ENCODE peak calls at places on chromosomes 2 and 18, in seven cellular contexts. P is aorta; V is heart left ventricle; C is CD4-positive, CD25-positive, alpha-beta regulatory T cell; K is SJSA1; R is fibroblast of lung; S is lower lobe of right lung. O is an unnamed sample.

GRCh38 chr18:28036481-28036880 is 140.4 kb downstream of the CDH2 start:
- DNase-seq in P (no peak), V (no peak), C (no peak), K (no peak), R (peak; percentile 65), S (no peak), O (no peak)

GRCh38 chr18:59556265-59556664 is 141.0 kb downstream of the CCBE1 start:
- DNase-seq in P (no peak), V (no peak), C (no peak), K (no peak), R (peak; percentile 67), S (no peak), O (no peak)

GRCh38 chr2:203808041-203808750 is 59.4 kb upstream of the CTLA4 start:
- DNase-seq in P (no peak), V (no peak), C (no peak), K (peak; percentile 83), R (peak; percentile 100), S (no peak), O (no peak)

GRCh38 chr2:207042155-207042554 is 102.8 kb downstream of the CPO start:
- DNase-seq in P (no peak), V (no peak), C (no peak), K (no peak), R (peak; percentile 52), S (no peak), O (no peak)

GRCh38 chr2:234164499-234165409 is 114.3 kb downstream of the SPP2 start:
- DNase-seq in P (no peak), V (no peak), C (peak; percentile 36), K (no peak), R (no peak), S (no peak), O (no peak)

GRCh38 chr2:70104231-70105111 is 17.2 kb downstream of the PCBP1 start:
- DNase-seq in P (no peak), V (peak; percentile 37), C (peak; percentile 41), K (no peak), R (peak; percentile 60), S (no peak), O (peak; percentile 72)

GRCh38 chr2:185919155-185919554 is 180.6 kb downstream of the FSIP2 start:
- DNase-seq in P (no peak), V (no peak), C (no peak), K (no peak), R (peak; percentile 38), S (no peak), O (no peak)

GRCh38 chr2:226738821-226739507 is 60.7 kb downstream of the IRS1 start:
- DNase-seq in P (no peak), V (no peak), C (no peak), K (peak; percentile 55), R (no peak), S (no peak), O (no peak)

GRCh38 chr18:48024009-48024512 is 93.6 kb upstream of the SMAD2 start:
- DNase-seq in P (peak; percentile 44), V (no peak), C (no peak), K (no peak), R (no peak), S (peak; percentile 26), O (no peak)

GRCh38 chr18:36942264-36942663 is 113.3 kb downstream of the KIAA1328 start:
- DNase-seq in P (no peak), V (no peak), C (no peak), K (no peak), R (peak; percentile 18), S (no peak), O (peak; percentile 15)

GRCh38 chr2:98565286-98565860 is 42.9 kb downstream of the COA5 start:
- DNase-seq in P (no peak), V (no peak), C (no peak), K (no peak), R (no peak), S (no peak), O (no peak)

GRCh38 chr2:55839182-55839819 is 84.3 kb downstream of the EFEMP1 start:
- DNase-seq in P (no peak), V (no peak), C (no peak), K (peak; percentile 78), R (peak; percentile 57), S (no peak), O (no peak)

GRCh38 chr18:61575419-61575818 is 242.2 kb downstream of the CDH20 start:
- DNase-seq in P (no peak), V (no peak), C (no peak), K (no peak), R (peak; percentile 39), S (no peak), O (no peak)

GRCh38 chr2:28357948-28358667 is 34.5 kb upstream of the FOSL2 start:
- DNase-seq in P (no peak), V (no peak), C (no peak), K (no peak), R (no peak), S (no peak), O (peak; percentile 78)

GRCh38 chr2:214593723-214594122 is 182.9 kb downstream of the VWC2L start:
- DNase-seq in P (no peak), V (no peak), C (no peak), K (peak; percentile 71), R (peak; percentile 92), S (no peak), O (no peak)

GRCh38 chr2:227106845-227107759 is 56.9 kb downstream of the COL4A4 start:
- DNase-seq in P (no peak), V (no peak), C (peak; percentile 12), K (peak; percentile 57), R (peak; percentile 52), S (no peak), O (peak; percentile 62)

GRCh38 chr2:200077210-200077650 is 121.8 kb downstream of the MAIP1 start:
- DNase-seq in P (no peak), V (no peak), C (no peak), K (no peak), R (peak; percentile 79), S (no peak), O (no peak)
- H3K27ac ChIP-seq in P (no peak overlapping the region), V (no peak overlapping the region), C (no peak overlapping the region), K (no peak overlapping the region), R (peak overlapping the region; percentile 30), S (peak overlapping the region; percentile 20), O (no peak overlapping the region)

GRCh38 chr18:9105420-9105819 is 2.9 kb downstream of the NDUFV2 start:
- DNase-seq in P (no peak), V (no peak), C (no peak), K (no peak), R (no peak), S (no peak), O (no peak)

GRCh38 chr18:9109523-9109922 is 7.0 kb downstream of the NDUFV2 start:
- DNase-seq in P (no peak), V (no peak), C (no peak), K (no peak), R (peak; percentile 70), S (no peak), O (no peak)

GRCh38 chr18:9108911-9109310 is 6.4 kb downstream of the NDUFV2 start:
- DNase-seq in P (no peak), V (no peak), C (no peak), K (no peak), R (no peak), S (no peak), O (no peak)

GRCh38 chr18:9106094-9106493 is 3.6 kb downstream of the NDUFV2 start:
- DNase-seq in P (no peak), V (no peak), C (no peak), K (no peak), R (no peak), S (no peak), O (no peak)

DNA sequence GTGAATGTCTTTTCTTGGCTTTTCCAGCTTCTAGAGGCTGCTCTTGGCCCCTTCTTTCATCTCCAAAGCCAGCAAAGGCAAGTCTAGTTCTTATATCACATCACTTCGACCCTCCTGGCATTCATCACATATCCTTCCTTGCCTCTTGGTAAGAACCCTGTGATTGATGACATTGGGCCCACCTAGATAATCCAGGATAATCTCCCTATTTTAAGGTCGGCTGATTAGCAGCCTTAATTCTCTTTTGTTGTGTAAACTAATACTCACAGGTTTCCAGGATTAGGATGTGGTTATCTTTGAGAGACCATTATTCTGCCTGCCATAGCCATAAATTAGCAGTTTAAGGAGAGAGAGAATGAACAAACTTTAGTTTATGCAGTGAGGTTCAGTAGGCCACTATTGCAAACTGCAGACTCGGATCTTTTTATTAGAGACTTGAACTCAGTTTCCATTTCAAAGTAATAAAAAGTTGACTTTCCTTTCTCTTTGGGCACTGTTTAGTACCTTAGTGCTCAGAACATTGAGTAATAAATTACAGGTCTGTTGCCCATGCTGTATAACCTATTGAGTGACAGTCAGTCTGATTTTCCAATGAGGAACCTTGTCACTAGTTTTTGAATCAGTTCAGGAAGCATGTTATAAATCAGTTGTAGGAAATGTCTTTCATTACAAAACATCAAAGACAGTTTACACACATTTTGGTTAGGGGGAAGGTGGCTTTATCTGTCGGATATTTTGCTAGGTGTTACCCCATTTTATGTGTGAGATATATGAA is 4.5 kb downstream of the NDUFV2 start:
- DNase-seq in P (no peak), V (no peak), C (no peak), K (no peak), R (no peak), S (no peak), O (peak; percentile 63)
- H3K4me3 ChIP-seq in P (no peak overlapping the region), V (no peak overlapping the region), C (peak overlapping the region; percentile 98), K (no peak overlapping the region), R (no peak overlapping the region), S (no peak overlapping the region), O (peak overlapping the region; percentile 26)

DNA sequence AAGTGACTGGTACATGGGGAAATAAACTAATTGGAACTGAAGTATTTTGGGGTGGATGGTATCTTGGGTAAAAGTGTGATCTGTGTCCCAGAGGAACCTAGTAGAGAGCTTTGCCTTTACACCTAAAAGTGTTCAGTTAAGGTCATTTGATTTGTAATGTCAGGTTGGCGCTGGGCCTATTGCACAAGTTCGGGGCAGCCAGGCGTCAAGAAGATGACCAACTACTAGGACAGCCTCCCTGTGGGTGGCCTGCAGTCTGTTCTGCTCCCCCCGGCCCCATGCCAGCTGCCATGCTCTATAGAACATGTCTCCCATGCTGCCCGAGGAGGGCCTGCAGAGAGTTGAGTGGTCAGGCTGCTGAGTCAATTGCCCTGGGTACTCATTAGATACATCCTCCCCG is 10.1 kb downstream of the RRM2 start:
- DNase-seq in P (no peak), V (no peak), C (no peak), K (peak; percentile 63), R (no peak), S (no peak), O (no peak)
- H3K36me3 ChIP-seq in P (no peaks in the 10 kb centered on the region), V (no peaks in the 10 kb centered on the region), C (no peaks in the 10 kb centered on the region), K (peaks cover 85% of the 10 kb centered on the region), R (peaks cover 3% of the 10 kb centered on the region), S (no peaks in the 10 kb centered on the region), O (peaks cover 75% of the 10 kb centered on the region)

DNA sequence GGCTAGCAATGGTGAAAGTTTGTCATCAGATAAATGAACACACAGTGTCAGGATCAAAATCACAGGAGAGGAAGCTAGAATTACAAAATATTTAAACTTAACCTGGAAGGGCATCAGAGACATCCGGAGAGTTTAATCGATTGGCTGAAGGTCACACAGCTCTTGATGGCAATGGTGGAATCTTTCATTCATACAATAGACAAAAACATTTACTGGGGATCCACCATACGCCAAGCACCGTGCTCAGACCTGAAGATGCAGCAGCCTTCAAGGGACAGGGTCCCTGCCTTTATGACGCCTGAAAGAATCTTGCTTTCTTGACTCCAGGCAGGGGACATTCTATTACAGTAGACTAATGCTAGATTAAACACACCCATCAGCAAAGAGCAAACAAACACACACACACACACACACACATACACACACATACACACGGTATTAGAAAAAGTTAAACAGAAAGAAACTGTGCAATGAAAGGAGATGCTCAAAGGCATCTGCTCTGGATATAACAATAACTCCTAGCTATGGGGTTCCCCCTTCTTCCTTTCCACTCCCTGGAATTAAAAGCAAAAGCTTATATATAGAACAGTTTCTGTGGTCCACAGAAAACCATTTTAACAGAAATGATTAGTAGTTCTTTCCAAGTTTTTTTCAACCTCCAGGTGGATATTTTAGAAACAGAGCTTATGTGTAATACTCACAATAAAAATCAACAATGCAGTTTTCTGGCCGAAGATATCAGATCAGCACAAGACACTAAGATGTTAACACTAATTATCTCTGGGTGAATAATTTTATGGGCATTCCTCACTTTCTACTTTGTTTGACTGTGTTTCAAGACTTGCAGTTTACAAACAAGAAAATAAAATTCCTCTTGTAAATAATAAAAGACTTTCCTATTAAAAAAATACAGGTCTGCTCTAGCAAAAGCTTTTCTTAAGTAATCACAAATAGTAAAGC is 151.7 kb downstream of the ANKRD44 start:
- DNase-seq in P (no peak), V (no peak), C (no peak), K (no peak), R (peak; percentile 27), S (no peak), O (no peak)
- H3K27ac ChIP-seq in P (peak overlapping the region; percentile 56), V (no peak overlapping the region), C (peak overlapping the region; percentile 25), K (peak overlapping the region; percentile 59), R (no peak overlapping the region), S (no peak overlapping the region), O (no peak overlapping the region)